ENCODE peak calls at places on chromosomes 6 and 20, in seven cellular contexts. Z is hippocampal formation; J is stimulated activated CD4-positive, alpha-beta T cell treated with anti-CD3 and anti-CD28 coated beads, Interleukin-4, amount 100 ng/mL, for 4 hours; N is effector CD4-positive, alpha-beta T cell; D is astrocyte of the spinal cord; X is fibroblast of mammary gland; Y is stomach. U is an unnamed sample.

GRCh38 chr6:41546866-41547798 is 951 bp downstream of the FOXP4 start:
- DNase-seq in Z (peak), J (peak), N (no peak), D (peak), X (peak), Y (peak), U (peak)

GRCh38 chr20:4074877-4075455 is 59.6 kb upstream of the RNF24 start:
- DNase-seq in Z (no peak), J (no peak), N (no peak), D (no peak), X (no peak), Y (no peak), U (no peak)

GRCh38 chr6:129845696-129846095 is 15.4 kb downstream of the TMEM244 start:
- DNase-seq in Z (no peak), J (no peak), N (no peak), D (no peak), X (peak), Y (no peak), U (no peak)

GRCh38 chr6:169851641-169852503 is 100.5 kb downstream of the ERMARD start:
- DNase-seq in Z (no peak), J (no peak), N (no peak), D (peak), X (no peak), Y (peak), U (no peak)

GRCh38 chr20:64029293-64030117 is 6.5 kb upstream of the C20orf204 start:
- DNase-seq in Z (no peak), J (no peak), N (no peak), D (no peak), X (peak), Y (no peak), U (no peak)

GRCh38 chr6:121886223-121886830 is 450.9 kb downstream of the GJA1 start:
- DNase-seq in Z (no peak), J (no peak), N (no peak), D (no peak), X (peak), Y (no peak), U (no peak)

GRCh38 chr6:35582315-35582714 is 69.6 kb upstream of the TULP1 start:
- DNase-seq in Z (no peak), J (no peak), N (no peak), D (no peak), X (no peak), Y (no peak), U (no peak)

GRCh38 chr6:32666420-32667300 is at the start of gene HLA-DQB1:
- DNase-seq in Z (peak), J (peak), N (peak), D (no peak), X (peak), Y (no peak), U (no peak)

GRCh38 chr6:24255676-24256075 is 102.2 kb downstream of the DCDC2 start:
- DNase-seq in Z (no peak), J (no peak), N (no peak), D (no peak), X (no peak), Y (no peak), U (no peak)

GRCh38 chr6:157075549-157076426 is 247.5 kb downstream of the TMEM242 start:
- DNase-seq in Z (no peak), J (no peak), N (no peak), D (peak), X (peak), Y (no peak), U (no peak)

GRCh38 chr20:16898433-16898832 is 150.3 kb downstream of the OTOR start:
- DNase-seq in Z (no peak), J (no peak), N (no peak), D (no peak), X (peak), Y (no peak), U (no peak)

GRCh38 chr6:147131728-147132127 is 72.5 kb upstream of the STXBP5 start:
- DNase-seq in Z (no peak), J (no peak), N (no peak), D (peak), X (peak), Y (no peak), U (no peak)

GRCh38 chr6:116513224-116513875 is 1.9 kb downstream of the CALHM5 start:
- DNase-seq in Z (no peak), J (no peak), N (no peak), D (no peak), X (no peak), Y (no peak), U (no peak)

GRCh38 chr20:54168961-54169862 is 4.6 kb downstream of the CYP24A1 start:
- DNase-seq in Z (no peak), J (no peak), N (no peak), D (peak), X (no peak), Y (no peak), U (no peak)

GRCh38 chr6:150606258-150607043 is 6.8 kb downstream of the PLEKHG1 start:
- DNase-seq in Z (no peak), J (no peak), N (no peak), D (no peak), X (no peak), Y (no peak), U (no peak)

GRCh38 chr20:29430531-29430930 is 1826.9 kb upstream of the DEFB115 start:
- DNase-seq in Z (no peak), J (no peak), N (no peak), D (no peak), X (no peak), Y (no peak), U (no peak)

GRCh38 chr6:28944412-28945006 is 20.7 kb upstream of the TRIM27 start:
- DNase-seq in Z (peak), J (peak), N (peak), D (peak), X (peak), Y (peak), U (peak)

GRCh38 chr20:48275737-48276342 is 490.6 kb upstream of the SULF2 start:
- DNase-seq in Z (no peak), J (no peak), N (no peak), D (no peak), X (no peak), Y (no peak), U (no peak)

GRCh38 chr20:44651507-44652373 is at the start of gene ADA:
- DNase-seq in Z (peak), J (peak), N (peak), D (peak), X (peak), Y (peak), U (peak)

GRCh38 chr20:57372581-57373350 is 18.4 kb upstream of the RBM38 start:
- DNase-seq in Z (no peak), J (no peak), N (no peak), D (no peak), X (no peak), Y (no peak), U (no peak)

U was measured in mucosa of descending colon.